ENCODE peak calls at places on chromosomes 7 and 10, in seven cellular contexts. One of them, this sample, is unnamed.

GRCh38 chr10:93493162-93493561 is 3.2 kb upstream of the CEP55 start:
- DNase-seq in K562: no peak
- DNase-seq in WTC11: no peak
- DNase-seq in GM12878: no peak
- DNase-seq in H1: no peak
- DNase-seq in HepG2: peak; percentile 6
- DNase-seq in HCT116: no peak
- DNase-seq in this sample: peak; percentile 22

GRCh38 chr7:159272739-159273138 is 128.1 kb upstream of the VIPR2 start:
- DNase-seq in K562: no peak
- DNase-seq in WTC11: no peak
- DNase-seq in GM12878: no peak
- DNase-seq in H1: no peak
- DNase-seq in HepG2: no peak
- DNase-seq in HCT116: no peak
- DNase-seq in this sample: no peak

GRCh38 chr7:149664176-149664575 is 109.2 kb downstream of the ZNF467 start:
- DNase-seq in K562: no peak
- DNase-seq in WTC11: no peak
- DNase-seq in GM12878: no peak
- DNase-seq in H1: no peak
- DNase-seq in HepG2: no peak
- DNase-seq in HCT116: no peak
- DNase-seq in this sample: no peak

GRCh38 chr7:115941703-115942268 is 88.8 kb downstream of the TFEC start:
- DNase-seq in K562: no peak
- DNase-seq in WTC11: no peak
- DNase-seq in GM12878: no peak
- DNase-seq in H1: no peak
- DNase-seq in HepG2: no peak
- DNase-seq in HCT116: no peak
- DNase-seq in this sample: no peak

GRCh38 chr7:103947026-103947655 is 42.3 kb downstream of the RELN start:
- DNase-seq in K562: no peak
- DNase-seq in WTC11: no peak
- DNase-seq in GM12878: no peak
- DNase-seq in H1: no peak
- DNase-seq in HepG2: no peak
- DNase-seq in HCT116: no peak
- DNase-seq in this sample: no peak

GRCh38 chr10:12150163-12150562 is 20.7 kb downstream of the SEC61A2 start:
- DNase-seq in K562: no peak
- DNase-seq in WTC11: no peak
- DNase-seq in GM12878: no peak
- DNase-seq in H1: no peak
- DNase-seq in HepG2: no peak
- DNase-seq in HCT116: no peak
- DNase-seq in this sample: no peak

GRCh38 chr7:149865437-149865836 is 8.3 kb upstream of the ATP6V0E2 start:
- DNase-seq in K562: no peak
- DNase-seq in WTC11: no peak
- DNase-seq in GM12878: no peak
- DNase-seq in H1: no peak
- DNase-seq in HepG2: no peak
- DNase-seq in HCT116: no peak
- DNase-seq in this sample: no peak

GRCh38 chr7:158676898-158677297 is 27.7 kb downstream of the NCAPG2 start:
- DNase-seq in K562: no peak
- DNase-seq in WTC11: no peak
- DNase-seq in GM12878: no peak
- DNase-seq in H1: no peak
- DNase-seq in HepG2: no peak
- DNase-seq in HCT116: no peak
- DNase-seq in this sample: no peak

GRCh38 chr7:8590791-8591190 is 157.4 kb downstream of the NXPH1 start:
- DNase-seq in K562: no peak
- DNase-seq in WTC11: no peak
- DNase-seq in GM12878: no peak
- DNase-seq in H1: no peak
- DNase-seq in HepG2: no peak
- DNase-seq in HCT116: no peak
- DNase-seq in this sample: no peak

GRCh38 chr10:131187274-131187673 is 124.2 kb downstream of the TCERG1L start:
- DNase-seq in K562: no peak
- DNase-seq in WTC11: no peak
- DNase-seq in GM12878: no peak
- DNase-seq in H1: no peak
- DNase-seq in HepG2: no peak
- DNase-seq in HCT116: no peak
- DNase-seq in this sample: no peak

GRCh38 chr10:103548006-103548405 is 54.5 kb downstream of the NEURL1 start:
- DNase-seq in K562: no peak
- DNase-seq in WTC11: no peak
- DNase-seq in GM12878: no peak
- DNase-seq in H1: no peak
- DNase-seq in HepG2: no peak
- DNase-seq in HCT116: no peak
- DNase-seq in this sample: no peak
- TF ChIP-seq SP1 in K562: no peak
- TF ChIP-seq SP1 in WTC11: no peak
- TF ChIP-seq SP1 in GM12878: no peak
- TF ChIP-seq SP1 in H1: no peak
- TF ChIP-seq SP1 in HepG2: no peak
- TF ChIP-seq SP1 in HCT116: no peak
- TF ChIP-seq SP1 in this sample: no peak

DNA sequence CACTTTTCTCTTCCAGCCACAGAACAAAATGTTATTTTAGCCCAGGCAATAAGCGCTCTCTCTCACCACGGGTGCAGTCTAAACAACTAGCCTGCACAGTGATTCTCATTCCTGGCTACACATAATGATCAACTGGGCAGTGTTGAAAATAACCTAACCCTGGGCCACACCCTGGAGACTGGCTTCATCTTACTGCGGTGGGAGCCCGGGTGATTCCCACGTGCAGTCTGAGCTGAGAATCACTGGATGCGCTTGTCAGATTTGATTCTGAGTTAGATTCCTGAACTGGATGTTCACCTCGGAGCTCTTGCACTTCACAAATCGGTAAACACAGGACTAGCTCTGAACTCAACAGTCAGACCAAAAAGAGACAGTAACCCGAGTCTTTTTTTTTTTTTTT is 14.9 kb downstream of the ZC3HAV1 start:
- DNase-seq in K562: peak; percentile 20
- DNase-seq in WTC11: no peak
- DNase-seq in GM12878: no peak
- DNase-seq in H1: no peak
- DNase-seq in HepG2: no peak
- DNase-seq in HCT116: no peak
- DNase-seq in this sample: peak; percentile 54
- TF ChIP-seq SP1 in K562: no peak
- TF ChIP-seq SP1 in WTC11: no peak
- TF ChIP-seq SP1 in GM12878: no peak
- TF ChIP-seq SP1 in H1: no peak
- TF ChIP-seq SP1 in HepG2: no peak
- TF ChIP-seq SP1 in HCT116: no peak
- TF ChIP-seq SP1 in this sample: no peak

DNA sequence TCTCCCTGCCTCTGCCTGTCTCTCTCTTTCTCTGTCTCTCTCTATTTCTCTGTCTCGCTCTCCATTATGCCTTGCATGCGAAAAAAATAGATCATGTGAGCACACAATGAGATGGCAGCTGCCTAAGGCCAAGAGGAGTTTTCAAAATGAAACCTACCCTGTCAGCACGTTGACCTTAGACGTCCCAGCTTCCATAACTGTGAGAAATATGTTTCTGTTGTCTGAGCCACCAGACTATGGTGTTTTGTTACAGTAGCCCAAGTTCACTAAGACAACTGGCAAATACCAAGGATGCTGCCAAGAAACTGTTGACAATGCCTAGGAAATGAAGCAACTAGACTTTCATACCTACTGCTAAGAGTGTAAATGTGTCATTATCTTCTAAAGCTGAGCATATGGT is 70.6 kb upstream of the PLXDC2 start:
- DNase-seq in K562: no peak
- DNase-seq in WTC11: no peak
- DNase-seq in GM12878: no peak
- DNase-seq in H1: no peak
- DNase-seq in HepG2: no peak
- DNase-seq in HCT116: no peak
- DNase-seq in this sample: no peak
- TF ChIP-seq SP1 in K562: no peak
- TF ChIP-seq SP1 in WTC11: no peak
- TF ChIP-seq SP1 in GM12878: no peak
- TF ChIP-seq SP1 in H1: no peak
- TF ChIP-seq SP1 in HepG2: no peak
- TF ChIP-seq SP1 in HCT116: no peak
- TF ChIP-seq SP1 in this sample: no peak

DNA sequence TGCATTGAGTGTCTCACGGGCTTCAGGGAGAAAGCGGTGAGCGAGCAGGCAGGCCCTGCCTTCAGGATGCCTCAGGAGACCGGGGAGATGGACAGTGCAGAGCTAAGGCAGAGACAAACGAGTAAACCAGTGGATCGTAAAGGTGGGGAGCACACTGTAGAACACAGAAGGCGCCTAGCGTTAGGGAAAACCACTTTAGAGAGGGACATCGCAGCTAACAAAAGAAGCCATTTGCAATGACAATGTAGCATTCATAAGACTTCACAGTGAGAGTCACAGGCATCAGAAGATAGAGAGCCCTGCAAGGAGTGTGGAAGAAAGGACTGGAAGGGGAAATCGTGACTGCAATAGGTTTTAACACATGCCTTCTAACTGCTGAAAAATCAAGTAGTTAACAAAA is 54.9 kb upstream of the TMEM273 start:
- DNase-seq in K562: no peak
- DNase-seq in WTC11: no peak
- DNase-seq in GM12878: no peak
- DNase-seq in H1: no peak
- DNase-seq in HepG2: no peak
- DNase-seq in HCT116: no peak
- DNase-seq in this sample: no peak
- TF ChIP-seq SP1 in K562: no peak
- TF ChIP-seq SP1 in WTC11: no peak
- TF ChIP-seq SP1 in GM12878: no peak
- TF ChIP-seq SP1 in H1: no peak
- TF ChIP-seq SP1 in HepG2: no peak
- TF ChIP-seq SP1 in HCT116: no peak
- TF ChIP-seq SP1 in this sample: no peak

DNA sequence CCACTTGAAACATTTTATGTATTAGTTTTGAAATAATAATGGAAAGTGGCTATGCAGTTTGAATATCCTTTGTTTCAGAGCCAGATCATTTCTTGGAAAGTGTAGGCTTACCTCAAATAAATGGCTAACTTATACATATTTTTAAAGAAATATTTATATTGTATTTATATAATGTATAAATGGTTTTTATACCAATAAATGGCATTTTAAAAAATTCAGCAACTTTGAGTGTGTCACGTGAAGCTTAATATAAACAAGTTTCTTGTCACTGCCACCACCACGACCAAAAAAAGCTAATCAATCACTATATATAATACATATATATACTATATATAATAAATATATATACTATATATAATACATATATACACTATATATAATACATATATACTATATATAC is 4.8 kb downstream of the IL6 start:
- DNase-seq in K562: no peak
- DNase-seq in WTC11: no peak
- DNase-seq in GM12878: no peak
- DNase-seq in H1: no peak
- DNase-seq in HepG2: no peak
- DNase-seq in HCT116: no peak
- DNase-seq in this sample: no peak
- TF ChIP-seq SP1 in K562: no peak
- TF ChIP-seq SP1 in WTC11: no peak
- TF ChIP-seq SP1 in GM12878: no peak
- TF ChIP-seq SP1 in H1: no peak
- TF ChIP-seq SP1 in HepG2: no peak
- TF ChIP-seq SP1 in HCT116: no peak
- TF ChIP-seq SP1 in this sample: no peak